ENCODE peak calls at places on chromosomes 1 and 21, in ten cellular contexts. C is HEK293T; F is NCI-H1105 treated with DMSO at 0.1 percent for 48 hours; M is LoVo; J is GM04504; N is progenitor cell of endocrine pancreas; L is GM13977; W is hypothalamus; D is GF-D8; G is stimulated activated CD4-positive, alpha-beta T cell treated with anti-CD3 and anti-CD28 coated beads, Interleukin-12 subunit alpha, Interleukin-12 subunit beta, amount 100 ng/mL, for 48 hours. K is an unnamed sample.

GRCh38 chr21:25552856-25553255 is 54.4 kb downstream of the MRPL39 start:
- DNase-seq in C (no peak), F (no peak), M (no peak), J (no peak), N (no peak), L (no peak), W (no peak), D (no peak), G (no peak), K (no peak)

GRCh38 chr1:53656062-53656915 is 82.7 kb downstream of the GLIS1 start:
- DNase-seq in C (no peak), F (no peak), M (no peak), J (peak; percentile 90), N (no peak), L (no peak), W (no peak), D (no peak), G (no peak), K (no peak)

GRCh38 chr1:26069941-26070807 is 2.7 kb upstream of the TRIM63 start:
- DNase-seq in C (no peak), F (no peak), M (no peak), J (no peak), N (no peak), L (no peak), W (no peak), D (no peak), G (no peak), K (no peak)

GRCh38 chr21:14453339-14453738 is 70.4 kb upstream of the HSPA13 start:
- DNase-seq in C (no peak), F (no peak), M (no peak), J (no peak), N (no peak), L (peak; percentile 38), W (no peak), D (no peak), G (peak; percentile 0), K (no peak)

GRCh38 chr21:45262616-45263015 is 25.1 kb downstream of the POFUT2 start:
- DNase-seq in C (no peak), F (no peak), M (no peak), J (no peak), N (no peak), L (no peak), W (no peak), D (no peak), G (no peak), K (no peak)

GRCh38 chr1:14804626-14805025 is 206.1 kb downstream of the KAZN start:
- DNase-seq in C (peak; percentile 20), F (no peak), M (no peak), J (no peak), N (no peak), L (no peak), W (no peak), D (no peak), G (no peak), K (peak; percentile 7)

GRCh38 chr1:36571106-36571505 is 88.4 kb upstream of the CSF3R start:
- DNase-seq in C (no peak), F (no peak), M (no peak), J (no peak), N (no peak), L (no peak), W (no peak), D (no peak), G (no peak), K (no peak)

GRCh38 chr1:179380299-179380698 is 14.5 kb downstream of the AXDND1 start:
- DNase-seq in C (no peak), F (no peak), M (no peak), J (no peak), N (no peak), L (no peak), W (no peak), D (no peak), G (no peak), K (no peak)

GRCh38 chr21:40841524-40842196 is 5.3 kb downstream of the DSCAM start:
- DNase-seq in C (no peak), F (peak; percentile 95), M (peak; percentile 28), J (no peak), N (peak; percentile 69), L (no peak), W (peak; percentile 70), D (no peak), G (no peak), K (peak; percentile 82)

GRCh38 chr1:20362856-20363255 is 72.2 kb downstream of the VWA5B1 start:
- DNase-seq in C (no peak), F (no peak), M (no peak), J (no peak), N (no peak), L (no peak), W (no peak), D (no peak), G (no peak), K (no peak)

GRCh38 chr1:28835237-28835650 is 23.3 kb downstream of the OPRD1 start:
- DNase-seq in C (no peak), F (peak; percentile 98), M (no peak), J (no peak), N (no peak), L (no peak), W (no peak), D (no peak), G (no peak), K (peak; percentile 76)

GRCh38 chr1:211736351-211736915 is 61.0 kb upstream of the NEK2 start:
- DNase-seq in C (no peak), F (no peak), M (no peak), J (no peak), N (no peak), L (no peak), W (peak; percentile 52), D (no peak), G (no peak), K (no peak)

GRCh38 chr1:42259059-42259738 is 75.8 kb downstream of the FOXJ3 start:
- DNase-seq in C (no peak), F (no peak), M (no peak), J (no peak), N (no peak), L (peak; percentile 27), W (peak; percentile 49), D (peak; percentile 46), G (no peak), K (no peak)

GRCh38 chr1:33599516-33600115 is 127.2 kb downstream of the ZSCAN20 start:
- DNase-seq in C (no peak), F (peak; percentile 29), M (no peak), J (no peak), N (no peak), L (no peak), W (no peak), D (no peak), G (no peak), K (no peak)

GRCh38 chr1:118396824-118397530 is 211.9 kb upstream of the SPAG17 start:
- DNase-seq in C (no peak), F (no peak), M (no peak), J (no peak), N (no peak), L (no peak), W (no peak), D (no peak), G (no peak), K (no peak)

GRCh38 chr1:194338241-194338948 is 1152.0 kb upstream of the B3GALT2 start:
- DNase-seq in C (no peak), F (no peak), M (no peak), J (no peak), N (no peak), L (no peak), W (no peak), D (no peak), G (no peak), K (no peak)

GRCh38 chr1:4422496-4423289 is 231.7 kb upstream of the AJAP1 start:
- DNase-seq in C (no peak), F (no peak), M (no peak), J (no peak), N (no peak), L (no peak), W (no peak), D (no peak), G (no peak), K (no peak)

GRCh38 chr1:216173315-216173714 is 249.9 kb downstream of the USH2A start:
- DNase-seq in C (no peak), F (no peak), M (no peak), J (no peak), N (no peak), L (no peak), W (no peak), D (no peak), G (no peak), K (no peak)

K was measured in NCI-H748 treated with DMSO at 0.1 percent for 48 hours.